ENCODE peak calls at places on chromosomes 5 and 9, in four cellular contexts. V is HepG2, N is K562, Z is GM12878. F is an unnamed sample.

GRCh38 chr5:132473019-132473531 is 17.5 kb downstream of the IRF1 start:
- DNase-seq in V (no peak), N (no peak), Z (no peak), F (no peak)

GRCh38 chr5:132456553-132457361 is 33.8 kb downstream of the IRF1 start:
- DNase-seq in V (no peak), N (no peak), Z (peak), F (no peak)

GRCh38 chr5:68739752-68740151 is 354.1 kb upstream of the SLC30A5 start:
- DNase-seq in V (no peak), N (no peak), Z (peak), F (no peak)

GRCh38 chr5:122507581-122507980 is 195.5 kb downstream of the SNCAIP start:
- DNase-seq in V (no peak), N (no peak), Z (no peak), F (no peak)

GRCh38 chr9:35000535-35001284 is 11.2 kb downstream of the DNAJB5 start:
- DNase-seq in V (no peak), N (no peak), Z (no peak), F (no peak)

GRCh38 chr5:111013011-111013410 is 58.5 kb upstream of the TSLP start:
- DNase-seq in V (no peak), N (no peak), Z (no peak), F (no peak)

GRCh38 chr9:116377179-116377790 is 223.7 kb downstream of the PAPPA start:
- DNase-seq in V (no peak), N (no peak), Z (no peak), F (no peak)

GRCh38 chr9:95085861-95086563 is 231.5 kb downstream of the FANCC start:
- DNase-seq in V (no peak), N (no peak), Z (no peak), F (no peak)

GRCh38 chr9:107710988-107711387 is 221.4 kb upstream of the KLF4 start:
- DNase-seq in V (no peak), N (no peak), Z (no peak), F (no peak)

GRCh38 chr5:52657231-52657645 is 130.5 kb upstream of the ITGA1 start:
- DNase-seq in V (peak), N (peak), Z (no peak), F (no peak)

GRCh38 chr5:64869419-64869818 is 100.7 kb downstream of the CWC27 start:
- DNase-seq in V (no peak), N (peak), Z (no peak), F (no peak)

GRCh38 chr5:64147849-64148441 is 17.7 kb upstream of the RNF180 start:
- DNase-seq in V (peak), N (peak), Z (no peak), F (peak)

GRCh38 chr9:27086818-27087680 is 22.0 kb upstream of the TEK start:
- DNase-seq in V (no peak), N (no peak), Z (no peak), F (no peak)

GRCh38 chr9:108234811-108235210 is 621.0 kb downstream of the ACTL7B start:
- DNase-seq in V (no peak), N (no peak), Z (no peak), F (no peak)

GRCh38 chr5:123150089-123150488 is 61.0 kb downstream of the PRDM6 start:
- DNase-seq in V (no peak), N (no peak), Z (no peak), F (no peak)

GRCh38 chr5:148386041-148386440 is 2.3 kb downstream of the FBXO38 start:
- DNase-seq in V (peak), N (no peak), Z (no peak), F (no peak)

GRCh38 chr9:77648458-77649108 is 461 bp upstream of the GNA14 start:
- DNase-seq in V (no peak), N (no peak), Z (no peak), F (peak)

GRCh38 chr5:44645502-44645901 is 163.2 kb upstream of the MRPS30 start:
- DNase-seq in V (no peak), N (no peak), Z (no peak), F (no peak)

GRCh38 chr5:74240783-74241750 is 399.5 kb downstream of the ENC1 start:
- DNase-seq in V (no peak), N (no peak), Z (no peak), F (no peak)

GRCh38 chr5:59036274-59036961 is 453.5 kb downstream of the RAB3C start:
- DNase-seq in V (no peak), N (no peak), Z (no peak), F (no peak)

GRCh38 chr9:123119566-123119965 is 86.1 kb downstream of the GPR21 start:
- DNase-seq in V (no peak), N (no peak), Z (no peak), F (no peak)

GRCh38 chr9:105425817-105426433 is 21.9 kb upstream of the FSD1L start:
- DNase-seq in V (no peak), N (peak), Z (no peak), F (no peak)

GRCh38 chr9:98230789-98231188 is 24.7 kb downstream of the TBC1D2 start:
- DNase-seq in V (no peak), N (no peak), Z (peak), F (no peak)

GRCh38 chr9:135280666-135281065 is 193.2 kb downstream of the OLFM1 start:
- DNase-seq in V (no peak), N (no peak), Z (no peak), F (no peak)

GRCh38 chr5:36928947-36929346 is 52.4 kb downstream of the NIPBL start:
- DNase-seq in V (no peak), N (no peak), Z (no peak), F (no peak)

GRCh38 chr5:178338126-178338749 is 105.6 kb upstream of the PHYKPL start:
- DNase-seq in V (no peak), N (no peak), Z (no peak), F (no peak)

GRCh38 chr9:136610426-136610825 is 52.3 kb upstream of the EGFL7 start:
- DNase-seq in V (no peak), N (peak), Z (no peak), F (no peak)

GRCh38 chr9:11871832-11872231 is 821.4 kb upstream of the TYRP1 start:
- DNase-seq in V (no peak), N (no peak), Z (no peak), F (no peak)

GRCh38 chr9:6805532-6805931 is 47.8 kb downstream of the KDM4C start:
- DNase-seq in V (no peak), N (no peak), Z (no peak), F (no peak)

GRCh38 chr5:167985373-167985772 is 306.1 kb upstream of the WWC1 start:
- DNase-seq in V (peak), N (no peak), Z (no peak), F (no peak)

GRCh38 chr5:128649183-128649582 is 111.1 kb upstream of the FBN2 start:
- DNase-seq in V (no peak), N (no peak), Z (no peak), F (no peak)

GRCh38 chr9:25418974-25419373 is 259.3 kb downstream of the TUSC1 start:
- DNase-seq in V (no peak), N (no peak), Z (no peak), F (no peak)

GRCh38 chr5:100464418-100464817 is 70.8 kb upstream of the FAM174A start:
- DNase-seq in V (no peak), N (no peak), Z (no peak), F (no peak)

GRCh38 chr5:56763711-56764466 is 51.5 kb upstream of the MAP3K1 start:
- DNase-seq in V (peak), N (peak), Z (no peak), F (no peak)

GRCh38 chr5:171323806-171324632 is 15.0 kb downstream of the TLX3 start:
- DNase-seq in V (no peak), N (no peak), Z (no peak), F (no peak)

GRCh38 chr9:126521089-126521488 is 92.6 kb upstream of the LMX1B start:
- DNase-seq in V (no peak), N (no peak), Z (no peak), F (no peak)

GRCh38 chr5:138305797-138306196 is 25.8 kb downstream of the CDC25C start:
- DNase-seq in V (peak), N (no peak), Z (no peak), F (no peak)

GRCh38 chr5:175379867-175380266 is 64.1 kb downstream of the DRD1 start:
- DNase-seq in V (no peak), N (no peak), Z (no peak), F (no peak)

GRCh38 chr5:175377816-175378215 is 66.2 kb downstream of the DRD1 start:
- DNase-seq in V (no peak), N (no peak), Z (no peak), F (no peak)

GRCh38 chr5:175381116-175381515 is 62.9 kb downstream of the DRD1 start:
- DNase-seq in V (no peak), N (no peak), Z (no peak), F (no peak)

GRCh38 chr5:175380701-175381100 is 63.3 kb downstream of the DRD1 start:
- DNase-seq in V (no peak), N (no peak), Z (no peak), F (no peak)

DNA sequence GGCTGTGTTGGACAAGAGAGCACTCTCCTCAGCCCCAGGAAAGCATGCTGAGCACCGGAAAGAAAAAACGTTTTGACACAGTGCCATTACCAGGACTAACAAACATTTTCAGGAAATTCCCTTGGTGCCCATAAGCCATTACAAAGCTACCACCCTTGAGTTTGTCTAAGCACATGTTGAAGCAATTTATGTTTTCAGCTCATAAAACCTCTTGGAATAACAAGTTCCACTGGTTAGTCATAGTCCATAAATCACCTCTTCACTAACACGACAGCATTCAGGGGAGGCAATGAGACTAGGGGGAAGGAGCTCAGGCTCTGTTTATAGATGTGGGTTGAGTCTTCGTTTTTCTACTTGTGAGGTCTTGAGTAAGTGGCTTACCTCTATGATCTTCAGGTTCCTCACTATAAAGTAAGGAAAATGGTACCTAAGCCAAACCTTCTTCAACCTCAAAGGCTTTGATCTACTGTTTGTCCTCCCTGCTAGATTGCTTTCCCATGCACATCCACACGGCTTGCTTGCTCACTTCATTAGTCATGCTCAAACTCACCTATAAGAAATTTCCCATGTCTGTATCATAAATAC is 65.4 kb downstream of the DRD1 start:
- DNase-seq in V (no peak), N (no peak), Z (no peak), F (no peak)
- TF ChIP-seq CREM in V (no peak), N (no peak), Z (no peak), F (no peak)

GRCh38 chr5:141420855-141421488 is at the start of gene PCDHGA11:
- DNase-seq in V (no peak), N (peak), Z (peak), F (peak)
- TF ChIP-seq ATF2 in V (no peak), N (no peak), Z (no peak), F (no peak)

GRCh38 chr9:91408475-91408874 is 15.2 kb downstream of the NFIL3 start:
- DNase-seq in V (no peak), N (no peak), Z (no peak), F (no peak)

GRCh38 chr9:91405343-91406077 is 18.1 kb downstream of the NFIL3 start:
- DNase-seq in V (no peak), N (no peak), Z (no peak), F (no peak)

GRCh38 chr9:91411096-91411771 is 12.4 kb downstream of the NFIL3 start:
- DNase-seq in V (no peak), N (no peak), Z (no peak), F (no peak)

GRCh38 chr9:91403665-91404543 is 19.7 kb downstream of the NFIL3 start:
- DNase-seq in V (no peak), N (peak), Z (no peak), F (no peak)

GRCh38 chr9:91407580-91408275 is 15.9 kb downstream of the NFIL3 start:
- DNase-seq in V (no peak), N (no peak), Z (no peak), F (no peak)
- TF ChIP-seq CREM in V (no peak), N (no peak), Z (no peak), F (no peak)

DNA sequence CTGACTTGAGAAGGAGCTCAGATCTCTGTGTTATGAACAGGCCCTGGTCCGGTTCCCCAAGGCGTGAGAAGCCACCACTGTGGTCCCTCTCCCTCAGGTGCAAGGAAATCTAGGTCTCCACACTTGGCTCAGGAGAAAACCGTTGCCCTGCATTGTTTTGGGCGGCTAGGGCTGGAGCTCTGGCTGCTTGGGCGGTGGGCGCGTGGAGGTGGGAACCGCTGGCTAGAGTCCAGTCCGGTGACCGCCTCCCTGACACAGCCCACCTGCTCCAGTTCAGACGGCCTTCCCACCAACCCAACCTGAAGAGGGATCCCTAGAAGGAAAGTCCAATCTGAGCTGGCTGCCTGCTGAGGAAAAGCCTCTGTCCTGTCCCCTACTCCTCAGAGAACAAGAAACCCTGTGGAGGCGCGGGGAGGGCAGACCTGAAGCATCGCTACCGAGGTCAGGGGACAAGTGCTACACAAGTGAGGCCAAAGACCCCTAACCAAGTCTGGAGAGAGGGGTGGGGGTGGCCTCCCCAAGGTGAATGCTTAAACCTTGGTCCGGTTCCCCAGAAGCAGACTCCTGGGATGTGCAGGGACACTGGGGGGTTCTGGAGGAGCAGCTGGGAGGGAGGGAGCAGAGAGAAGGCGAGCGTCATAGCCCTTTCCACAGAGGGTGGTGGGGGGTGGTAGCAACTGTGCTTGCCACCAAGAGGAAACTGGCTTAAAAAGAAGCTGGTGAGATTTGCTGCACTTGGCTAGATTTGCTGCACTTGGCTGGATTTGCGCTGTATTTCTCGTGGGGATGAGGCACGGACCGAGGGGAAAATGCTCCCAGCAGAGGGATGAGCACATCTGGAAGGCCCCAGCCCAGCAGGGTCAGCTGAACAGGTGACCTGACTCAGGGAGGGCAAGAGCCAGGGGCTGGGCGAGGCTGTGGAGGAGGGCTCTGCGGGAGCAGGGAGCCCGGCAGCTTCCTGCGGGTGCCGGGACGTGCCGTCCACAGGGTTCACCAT is 65.2 kb downstream of the RAPGEF1 start:
- DNase-seq in V (no peak), N (no peak), Z (no peak), F (no peak)
- TF ChIP-seq ATF2 in V (no peak), N (no peak), Z (no peak), F (no peak)

F was measured in WTC11.